ENCODE peak calls at places on chromosomes 5 and 9, in five cellular contexts. T is right lobe of liver, Y is glutamatergic neuron, R is Calu3, I is fibroblast of pulmonary artery. C is an unnamed sample.

GRCh38 chr5:43685271-43685950 is 82.4 kb downstream of the NNT start:
- DNase-seq in T (no peak), Y (no peak), R (no peak), I (no peak), C (no peak)

GRCh38 chr5:98624145-98624880 is 149.2 kb upstream of the RGMB start:
- DNase-seq in T (no peak), Y (no peak), R (no peak), I (no peak), C (no peak)

GRCh38 chr5:156380846-156381245 is 53.9 kb downstream of the SGCD start:
- DNase-seq in T (no peak), Y (no peak), R (no peak), I (peak), C (no peak)

GRCh38 chr5:151378616-151379015 is 31.3 kb upstream of the SLC36A2 start:
- DNase-seq in T (no peak), Y (no peak), R (no peak), I (no peak), C (no peak)

GRCh38 chr5:163433271-163433670 is 4.1 kb upstream of the CCNG1 start:
- DNase-seq in T (peak), Y (no peak), R (no peak), I (peak), C (no peak)

GRCh38 chr5:652023-652515 is 39.9 kb downstream of the CEP72 start:
- DNase-seq in T (no peak), Y (no peak), R (no peak), I (no peak), C (no peak)

GRCh38 chr5:138527170-138527569 is 15.9 kb downstream of the ETF1 start:
- DNase-seq in T (no peak), Y (no peak), R (no peak), I (no peak), C (no peak)

GRCh38 chr5:168317521-168318147 is 26.2 kb downstream of the WWC1 start:
- DNase-seq in T (no peak), Y (no peak), R (peak), I (peak), C (no peak)

GRCh38 chr9:93303806-93304573 is 120.1 kb downstream of the WNK2 start:
- DNase-seq in T (no peak), Y (no peak), R (no peak), I (no peak), C (no peak)

GRCh38 chr9:128823362-128823902 is 5.1 kb downstream of the ENDOG start:
- DNase-seq in T (peak), Y (no peak), R (no peak), I (no peak), C (no peak)

GRCh38 chr5:72210913-72211670 is 103.8 kb downstream of the MAP1B start:
- DNase-seq in T (no peak), Y (no peak), R (peak), I (peak), C (no peak)

GRCh38 chr9:82354260-82354659 is 365.7 kb downstream of the SPATA31D1 start:
- DNase-seq in T (no peak), Y (no peak), R (no peak), I (peak), C (no peak)

GRCh38 chr5:177390363-177391300 is 6.4 kb downstream of the SLC34A1 start:
- DNase-seq in T (peak), Y (peak), R (peak), I (peak), C (peak)

GRCh38 chr9:135608294-135608998 is 30.9 kb downstream of the GLT6D1 start:
- DNase-seq in T (peak), Y (no peak), R (no peak), I (no peak), C (no peak)

GRCh38 chr9:6834306-6834705 is 76.5 kb downstream of the KDM4C start:
- DNase-seq in T (no peak), Y (no peak), R (no peak), I (no peak), C (no peak)

GRCh38 chr9:6833518-6834192 is 75.9 kb downstream of the KDM4C start:
- DNase-seq in T (no peak), Y (no peak), R (no peak), I (peak), C (no peak)

GRCh38 chr9:6827370-6827949 is 69.7 kb downstream of the KDM4C start:
- DNase-seq in T (no peak), Y (no peak), R (peak), I (peak), C (peak)

GRCh38 chr9:6829027-6829426 is 71.3 kb downstream of the KDM4C start:
- DNase-seq in T (no peak), Y (no peak), R (peak), I (peak), C (no peak)
- TF ChIP-seq CTCF in T (no peak), Y (no peak), R (no peak), I (no peak), C (no peak)

GRCh38 chr5:132677682-132678400 is 4.1 kb downstream of the IL4 start:
- DNase-seq in T (no peak), Y (peak), R (no peak), I (no peak), C (no peak)

GRCh38 chr5:132679166-132679565 is 5.4 kb downstream of the IL4 start:
- DNase-seq in T (no peak), Y (no peak), R (no peak), I (no peak), C (no peak)

GRCh38 chr5:132675936-132676689 is 2.3 kb downstream of the IL4 start:
- DNase-seq in T (no peak), Y (no peak), R (no peak), I (no peak), C (no peak)

GRCh38 chr5:132678735-132679134 is 4.9 kb downstream of the IL4 start:
- DNase-seq in T (no peak), Y (no peak), R (no peak), I (no peak), C (no peak)

GRCh38 chr5:132677191-132677590 is 3.4 kb downstream of the IL4 start:
- DNase-seq in T (no peak), Y (peak), R (peak), I (peak), C (no peak)
- TF ChIP-seq CTCF in T (no peak), Y (no peak), R (peak), I (peak), C (no peak)

DNA sequence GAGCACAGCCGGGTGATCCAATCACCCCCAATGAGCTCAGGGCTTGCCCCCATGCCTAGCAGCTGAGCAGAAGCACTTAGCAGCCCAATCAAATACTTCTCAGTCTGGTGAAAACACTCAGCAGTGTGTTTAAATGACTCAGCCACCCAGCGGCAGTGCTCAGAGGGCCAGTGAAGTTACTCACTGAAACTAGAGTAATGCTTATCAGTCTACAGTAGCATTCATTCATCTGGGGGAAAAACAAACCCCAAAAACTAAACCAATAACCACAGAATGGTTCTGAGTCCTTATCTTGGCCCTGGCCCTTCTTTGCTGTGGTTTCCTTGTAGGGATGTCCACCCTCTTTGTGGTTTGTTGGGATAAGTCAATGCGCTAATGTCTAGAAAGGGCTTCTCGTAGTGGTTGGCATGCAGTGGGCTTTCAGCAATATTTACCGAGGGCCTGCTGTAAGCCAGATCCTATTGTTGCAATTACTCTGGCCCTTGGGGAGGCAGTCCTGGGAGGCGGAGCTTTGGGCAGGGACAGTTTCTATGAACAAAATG is 43.2 kb downstream of the LHX2 start:
- DNase-seq in T (no peak), Y (no peak), R (peak), I (peak), C (no peak)
- TF ChIP-seq CTCF in T (no peak), Y (no peak), R (no peak), I (peak), C (no peak)

GRCh38 chr9:114621561-114621960 is 10.5 kb downstream of the TMEM268 start:
- DNase-seq in T (no peak), Y (no peak), R (no peak), I (no peak), C (no peak)
- TF ChIP-seq CTCF in T (no peak), Y (no peak), R (no peak), I (no peak), C (no peak)

GRCh38 chr5:7686794-7687193 is 164.1 kb downstream of the CFAP90 start:
- DNase-seq in T (no peak), Y (no peak), R (no peak), I (no peak), C (no peak)
- TF ChIP-seq CTCF in T (no peak), Y (no peak), R (no peak), I (no peak), C (no peak)

GRCh38 chr9:131668439-131669233 is 71.2 kb downstream of the RAPGEF1 start:
- DNase-seq in T (peak), Y (peak), R (no peak), I (peak), C (no peak)
- TF ChIP-seq CTCF in T (no peak), Y (no peak), R (no peak), I (no peak), C (no peak)

GRCh38 chr5:150219861-150220260 is 30.0 kb downstream of the SLC6A7 start:
- DNase-seq in T (no peak), Y (no peak), R (no peak), I (no peak), C (no peak)

GRCh38 chr5:150218693-150219035 is 28.8 kb downstream of the SLC6A7 start:
- DNase-seq in T (no peak), Y (no peak), R (no peak), I (no peak), C (no peak)

GRCh38 chr5:150219142-150219541 is 29.3 kb downstream of the SLC6A7 start:
- DNase-seq in T (no peak), Y (no peak), R (no peak), I (peak), C (no peak)

GRCh38 chr5:150217041-150217440 is 27.2 kb downstream of the SLC6A7 start:
- DNase-seq in T (no peak), Y (no peak), R (no peak), I (no peak), C (no peak)

DNA sequence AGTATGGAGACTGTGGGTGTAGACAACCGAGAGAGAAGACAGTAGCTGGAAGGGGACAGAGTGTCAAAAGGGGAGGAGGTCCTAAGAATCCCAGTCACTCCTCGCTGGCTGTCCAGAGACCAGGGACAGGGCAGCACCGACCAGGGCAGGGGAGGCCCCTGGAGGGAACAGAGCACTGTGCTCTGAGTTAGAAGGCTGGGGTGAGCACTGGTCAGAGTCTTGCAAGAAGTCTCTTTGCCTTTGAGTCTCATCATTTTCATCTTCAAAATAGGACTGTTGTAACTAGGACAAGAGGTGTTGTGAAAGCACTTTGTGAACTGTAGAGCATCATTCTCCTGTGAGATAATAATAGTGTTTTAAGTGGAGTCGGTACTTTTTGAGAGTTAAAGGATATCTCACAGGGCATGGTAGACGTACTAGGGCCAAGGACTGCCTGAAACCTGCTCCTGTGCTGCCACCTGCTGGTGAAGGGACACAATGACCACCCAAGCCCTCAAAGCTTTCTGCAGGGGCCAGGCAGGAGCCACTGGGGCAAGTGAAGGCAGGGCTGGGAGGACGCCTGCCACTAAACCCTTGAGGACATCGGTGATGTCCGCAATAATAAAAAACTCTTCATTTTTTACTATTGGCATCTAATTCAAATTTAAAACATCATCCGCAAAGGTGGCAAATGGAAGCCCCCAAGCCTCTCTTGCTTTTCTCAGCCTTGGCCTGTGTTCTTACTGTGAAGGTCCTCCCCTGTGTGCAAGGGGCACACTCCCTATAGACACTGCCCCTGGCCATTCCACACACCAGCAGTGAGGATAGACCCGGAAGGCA is 28.2 kb downstream of the SLC6A7 start:
- DNase-seq in T (peak), Y (peak), R (peak), I (peak), C (peak)
- TF ChIP-seq CTCF in T (peak), Y (peak), R (peak), I (peak), C (peak)

DNA sequence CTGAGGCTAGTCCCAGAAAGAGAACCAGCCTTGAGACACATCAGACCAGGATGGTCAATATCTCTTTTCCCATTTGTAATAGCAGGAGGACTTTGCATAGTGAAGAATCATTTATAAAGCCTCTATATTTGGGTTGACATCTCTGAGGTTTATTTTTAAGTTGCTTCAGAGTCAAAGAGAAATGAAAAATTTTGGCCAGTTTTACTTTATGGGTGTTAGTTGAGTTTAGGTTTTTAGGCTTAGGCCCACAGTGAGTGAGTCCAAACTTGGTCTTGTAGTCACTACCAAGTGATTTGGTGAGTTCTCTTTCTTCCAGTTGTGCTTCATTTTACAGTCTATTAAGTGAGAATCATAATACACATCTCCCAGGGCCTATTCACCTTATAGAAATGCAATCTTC is 5.3 kb upstream of the MEF2C start:
- DNase-seq in T (no peak), Y (no peak), R (no peak), I (no peak), C (no peak)
- TF ChIP-seq CTCF in T (no peak), Y (no peak), R (no peak), I (no peak), C (no peak)

DNA sequence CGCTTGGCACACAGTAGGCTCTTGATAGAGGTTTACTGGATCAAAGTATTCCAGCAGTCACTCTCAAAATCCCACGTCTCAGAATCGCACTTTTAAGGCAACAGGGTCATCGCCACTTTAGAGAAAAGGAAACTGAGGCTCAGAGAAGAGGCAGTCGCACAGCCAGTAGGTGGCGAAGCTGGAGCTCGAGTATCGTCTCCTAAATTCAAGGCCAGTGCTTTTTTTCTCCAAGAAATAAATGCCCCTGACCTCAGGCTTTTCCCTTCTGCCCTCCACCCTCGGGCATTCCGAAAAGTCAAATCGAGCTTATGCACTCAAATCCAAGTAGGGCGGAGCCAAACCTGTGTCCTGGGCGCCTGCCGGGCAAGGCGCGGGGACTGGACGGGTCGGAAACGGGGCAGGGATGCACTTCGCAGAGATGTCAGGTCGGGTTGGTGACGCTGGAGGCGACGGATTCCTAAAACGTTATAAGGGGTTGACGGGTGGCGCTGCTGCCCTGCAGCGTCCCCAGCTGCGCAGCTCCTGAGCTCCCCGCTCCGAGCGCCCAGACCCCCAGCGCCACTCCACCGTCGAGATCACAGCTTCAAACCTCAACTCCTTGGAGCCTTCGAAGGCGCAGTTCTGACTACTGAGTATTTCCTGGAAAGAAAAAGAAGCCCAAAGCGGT is 4.7 kb upstream of the FOXB2 start:
- DNase-seq in T (no peak), Y (no peak), R (no peak), I (no peak), C (no peak)
- TF ChIP-seq CTCF in T (no peak), Y (peak), R (no peak), I (peak), C (no peak)

GRCh38 chr5:38478166-38478565 is 78.3 kb downstream of the LIFR start:
- DNase-seq in T (no peak), Y (no peak), R (no peak), I (no peak), C (no peak)

GRCh38 chr5:38479315-38479904 is 77.0 kb downstream of the LIFR start:
- DNase-seq in T (no peak), Y (no peak), R (no peak), I (no peak), C (peak)

DNA sequence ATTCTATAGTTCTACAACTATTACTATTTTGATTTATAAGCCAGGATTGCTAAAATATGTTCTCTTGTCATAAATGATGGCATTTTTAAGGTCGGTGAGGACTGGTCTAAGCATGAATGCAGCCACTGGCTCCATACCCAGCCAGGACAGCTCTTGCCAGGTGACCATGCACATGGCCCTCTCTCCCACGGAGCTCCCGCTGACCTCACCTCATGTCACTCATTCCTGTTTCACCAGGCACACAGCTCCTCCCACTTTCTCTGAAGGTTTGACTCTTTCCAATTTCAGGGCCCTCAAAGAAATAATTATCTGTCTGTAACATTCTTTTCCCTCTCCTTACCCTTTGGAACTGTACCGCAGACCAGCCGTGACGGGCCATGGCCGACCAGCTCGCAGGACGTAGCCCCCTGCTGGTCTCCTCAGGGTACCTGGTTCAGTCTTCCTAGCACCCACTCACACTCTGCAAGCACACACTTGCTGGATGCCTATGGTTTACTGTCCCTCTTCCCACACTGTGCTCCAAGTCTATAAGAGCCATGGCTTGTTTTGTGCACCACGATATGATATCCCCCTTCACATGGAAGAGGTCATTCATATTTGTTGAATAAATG is 72.6 kb downstream of the LIFR start:
- DNase-seq in T (no peak), Y (no peak), R (no peak), I (no peak), C (no peak)
- TF ChIP-seq CTCF in T (no peak), Y (no peak), R (no peak), I (no peak), C (no peak)